ENCODE peak calls at places on chromosomes 11 and 22, in four cellular contexts. E is GM23338, L is amniotic stem cell, F is LHCN-M2. Q is an unnamed sample.

GRCh38 chr11:134515081-134515960 is 103.3 kb upstream of the B3GAT1 start:
- DNase-seq in F (no peak), L (no peak), E (no peak), Q (no peak)

GRCh38 chr22:37314315-37315046 is 32.2 kb downstream of the CYTH4 start:
- DNase-seq in L (no peak), E (no peak), F (no peak), Q (no peak)

GRCh38 chr11:42315267-42315666 is 855.8 kb upstream of the LRRC4C start:
- DNase-seq in E (no peak), L (no peak), F (no peak), Q (no peak)

GRCh38 chr11:12717851-12718291 is 43.6 kb downstream of the TEAD1 start:
- DNase-seq in E (no peak), L (no peak), F (peak; percentile 50), Q (no peak)

GRCh38 chr11:128835741-128836410 is 31.2 kb downstream of the KCNJ1 start:
- DNase-seq in E (peak; percentile 29), L (no peak), F (no peak), Q (no peak)

GRCh38 chr11:47992959-47993820 is 12.8 kb downstream of the PTPRJ start:
- DNase-seq in L (no peak), E (no peak), F (peak; percentile 55), Q (peak; percentile 64)

GRCh38 chr11:114738954-114739353 is 60.6 kb downstream of the NXPE2 start:
- DNase-seq in F (peak; percentile 34), E (peak; percentile 75), L (no peak), Q (no peak)

GRCh38 chr11:26621147-26621546 is 49.1 kb upstream of the MUC15 start:
- DNase-seq in E (no peak), F (peak; percentile 7), L (peak; percentile 75), Q (peak; percentile 84)

GRCh38 chr11:132734217-132734616 is 798.1 kb downstream of the OPCML start:
- DNase-seq in E (no peak), F (peak; percentile 67), L (no peak), Q (peak; percentile 91)

GRCh38 chr22:48428556-48429371 is 1398.9 kb downstream of the BRD1 start:
- DNase-seq in F (no peak), E (no peak), L (no peak), Q (no peak)

GRCh38 chr11:119029340-119030028 is 1.2 kb downstream of the SLC37A4 start:
- DNase-seq in L (no peak), F (no peak), E (no peak), Q (no peak)